ENCODE peak calls at places on chromosome 17, in eight cellular contexts. Z is esophagus squamous epithelium; J is activated CD8-positive, alpha-beta memory T cell treated with anti-CD3 and anti-CD28 coated beads, Interleukin-2, amount 50 U/mL, for 48 hours; R is bronchial epithelial cell; M is stomach; B is stimulated activated CD8-positive, alpha-beta memory T cell treated with anti-CD3 and anti-CD28 coated beads, Interleukin-15, amount 100 ng/mL, for 24 hours; G is AG09319; A is amniotic stem cell. W is an unnamed sample.

GRCh38 chr17:30316736-30317135 is 17.1 kb downstream of the TMIGD1 start:
- DNase-seq in Z (no peak), J (no peak), R (no peak), M (no peak), B (no peak), G (no peak), A (no peak), W (no peak)

GRCh38 chr17:72266099-72266852 is 145.5 kb downstream of the SOX9 start:
- DNase-seq in Z (no peak), J (no peak), R (peak), M (no peak), B (no peak), G (no peak), A (no peak), W (no peak)

GRCh38 chr17:7352910-7353635 is 1.1 kb downstream of the KCTD11 start:
- DNase-seq in Z (no peak), J (no peak), R (no peak), M (no peak), B (no peak), G (no peak), A (no peak), W (no peak)

GRCh38 chr17:41474863-41475262 is 6.1 kb downstream of the KRT35 start:
- DNase-seq in Z (no peak), J (no peak), R (no peak), M (no peak), B (no peak), G (no peak), A (no peak), W (no peak)

GRCh38 chr17:42285346-42286050 is 2.8 kb upstream of the STAT5A start:
- DNase-seq in Z (no peak), J (peak), R (no peak), M (peak), B (no peak), G (no peak), A (no peak), W (no peak)

GRCh38 chr17:29918922-29919856 is 10.8 kb downstream of the SSH2 start:
- DNase-seq in Z (no peak), J (no peak), R (peak), M (no peak), B (no peak), G (no peak), A (no peak), W (no peak)

GRCh38 chr17:4786516-4786915 is 352 bp upstream of the VMO1 start:
- DNase-seq in Z (no peak), J (no peak), R (no peak), M (no peak), B (no peak), G (no peak), A (no peak), W (no peak)

GRCh38 chr17:79371984-79372383 is 238.9 kb downstream of the RBFOX3 start:
- DNase-seq in Z (no peak), J (no peak), R (no peak), M (no peak), B (no peak), G (no peak), A (no peak), W (no peak)

GRCh38 chr17:42325026-42325425 is 36.7 kb downstream of the STAT5A start:
- DNase-seq in Z (no peak), J (no peak), R (peak), M (no peak), B (no peak), G (no peak), A (peak), W (no peak)

GRCh38 chr17:60151355-60151754 is 1.6 kb downstream of the CA4 start:
- DNase-seq in Z (no peak), J (no peak), R (no peak), M (no peak), B (no peak), G (no peak), A (no peak), W (no peak)

GRCh38 chr17:48322060-48322459 is 108.0 kb downstream of the SKAP1 start:
- DNase-seq in Z (no peak), J (no peak), R (peak), M (no peak), B (no peak), G (no peak), A (no peak), W (no peak)

GRCh38 chr17:1590031-1590746 is 27.6 kb upstream of the PITPNA start:
- DNase-seq in Z (no peak), J (no peak), R (peak), M (peak), B (no peak), G (peak), A (peak), W (peak)

GRCh38 chr17:823501-823902 is 41.3 kb downstream of the MRM3 start:
- DNase-seq in Z (no peak), J (no peak), R (no peak), M (no peak), B (no peak), G (no peak), A (no peak), W (no peak)

GRCh38 chr17:75814021-75814395 is 29.4 kb downstream of the UNK start:
- DNase-seq in Z (no peak), J (no peak), R (no peak), M (no peak), B (no peak), G (no peak), A (no peak), W (no peak)

GRCh38 chr17:63698886-63699637 is 863 bp downstream of the LIMD2 start:
- DNase-seq in Z (peak), J (peak), R (no peak), M (peak), B (peak), G (no peak), A (no peak), W (no peak)

GRCh38 chr17:28473542-28473941 is at the start of gene SLC13A2:
- DNase-seq in Z (no peak), J (no peak), R (no peak), M (peak), B (no peak), G (no peak), A (no peak), W (no peak)

GRCh38 chr17:52947418-52947817 is 788.9 kb upstream of the CA10 start:
- DNase-seq in Z (no peak), J (no peak), R (no peak), M (no peak), B (no peak), G (no peak), A (no peak), W (no peak)

GRCh38 chr17:79675413-79675725 is 55.4 kb upstream of the ENPP7 start:
- DNase-seq in Z (no peak), J (no peak), R (no peak), M (no peak), B (no peak), G (no peak), A (no peak), W (no peak)

GRCh38 chr17:35896011-35896587 is 15.9 kb upstream of the CCL5 start:
- DNase-seq in Z (no peak), J (peak), R (no peak), M (no peak), B (no peak), G (no peak), A (no peak), W (no peak)

GRCh38 chr17:75689441-75689873 is 22.3 kb downstream of the SAP30BP start:
- DNase-seq in Z (no peak), J (no peak), R (peak), M (no peak), B (no peak), G (no peak), A (no peak), W (no peak)

GRCh38 chr17:32103476-32104113 is 38.7 kb upstream of the RHOT1 start:
- DNase-seq in Z (no peak), J (no peak), R (no peak), M (peak), B (no peak), G (peak), A (no peak), W (no peak)

GRCh38 chr17:20236586-20237227 is 227.5 kb downstream of the SPECC1 start:
- DNase-seq in Z (no peak), J (no peak), R (no peak), M (no peak), B (no peak), G (no peak), A (no peak), W (no peak)

GRCh38 chr17:63405741-63406261 is 40.3 kb downstream of the CYB561 start:
- DNase-seq in Z (no peak), J (no peak), R (peak), M (no peak), B (no peak), G (peak), A (peak), W (peak)

GRCh38 chr17:8382052-8382879 is 727 bp downstream of the RPL26 start:
- DNase-seq in Z (no peak), J (no peak), R (peak), M (no peak), B (no peak), G (no peak), A (no peak), W (no peak)

GRCh38 chr17:77205396-77206124 is 64.8 kb downstream of the SEC14L1 start:
- DNase-seq in Z (no peak), J (no peak), R (no peak), M (no peak), B (no peak), G (no peak), A (no peak), W (no peak)

GRCh38 chr17:34719569-34719968 is 140.2 kb downstream of the TMEM132E start:
- DNase-seq in Z (no peak), J (no peak), R (no peak), M (no peak), B (no peak), G (no peak), A (no peak), W (no peak)

GRCh38 chr17:79732804-79733691 is 2.3 kb downstream of the ENPP7 start:
- DNase-seq in Z (no peak), J (no peak), R (no peak), M (peak), B (no peak), G (no peak), A (no peak), W (no peak)

GRCh38 chr17:17840751-17841591 is 4.2 kb upstream of the SREBF1 start:
- DNase-seq in Z (no peak), J (no peak), R (peak), M (no peak), B (no peak), G (no peak), A (no peak), W (no peak)

GRCh38 chr17:882827-883585 is 96.6 kb downstream of the NXN start:
- DNase-seq in Z (no peak), J (no peak), R (peak), M (peak), B (no peak), G (no peak), A (no peak), W (peak)

GRCh38 chr17:17380156-17380925 is 77.2 kb downstream of the NT5M start:
- DNase-seq in Z (no peak), J (no peak), R (no peak), M (no peak), B (no peak), G (no peak), A (no peak), W (no peak)

GRCh38 chr17:50638851-50639767 is 4.4 kb downstream of the ABCC3 start:
- DNase-seq in Z (peak), J (no peak), R (peak), M (peak), B (no peak), G (peak), A (peak), W (peak)

GRCh38 chr17:3557768-3558583 is at the start of gene TRPV3:
- DNase-seq in Z (peak), J (peak), R (peak), M (peak), B (peak), G (no peak), A (no peak), W (no peak)

GRCh38 chr17:81552244-81553017 is at the start of gene FAAP100:
- DNase-seq in Z (no peak), J (peak), R (peak), M (peak), B (peak), G (no peak), A (peak), W (no peak)

GRCh38 chr17:32267690-32268205 is 2.1 kb downstream of the RHBDL3 start:
- DNase-seq in Z (no peak), J (no peak), R (peak), M (no peak), B (no peak), G (no peak), A (no peak), W (no peak)

GRCh38 chr17:1787301-1787902 is 25.5 kb downstream of the SERPINF1 start:
- DNase-seq in Z (no peak), J (no peak), R (peak), M (peak), B (no peak), G (peak), A (peak), W (peak)

GRCh38 chr17:32627233-32628008 is 140.6 kb downstream of the CDK5R1 start:
- DNase-seq in Z (no peak), J (no peak), R (peak), M (no peak), B (no peak), G (no peak), A (no peak), W (no peak)

GRCh38 chr17:69154267-69154666 is 12.6 kb upstream of the ABCA6 start:
- DNase-seq in Z (no peak), J (no peak), R (no peak), M (no peak), B (no peak), G (no peak), A (no peak), W (no peak)

GRCh38 chr17:59846391-59847165 is 46.2 kb downstream of the TUBD1 start:
- DNase-seq in Z (no peak), J (no peak), R (peak), M (peak), B (no peak), G (peak), A (no peak), W (no peak)

GRCh38 chr17:13601776-13602551 is at the start of gene HS3ST3A1:
- DNase-seq in Z (no peak), J (peak), R (peak), M (no peak), B (no peak), G (peak), A (peak), W (peak)